ENCODE peak calls at places on chromosomes 5 and 9, in seven cellular contexts. K, U, E, G, M, J and Z are unnamed samples.

GRCh38 chr5:152335461-152335860 is 69.6 kb downstream of the NMUR2 start:
- DNase-seq in E (no peak), J (no peak), U (no peak), M (peak), K (no peak), G (no peak), Z (no peak)

GRCh38 chr5:154213592-154213991 is 23.1 kb downstream of the GALNT10 start:
- DNase-seq in K (no peak), E (no peak), U (no peak), M (no peak), J (no peak), G (no peak), Z (no peak)

GRCh38 chr5:116574682-116575634 is at the start of gene SEMA6A:
- DNase-seq in U (peak), K (peak), M (no peak), J (peak), E (peak), G (peak), Z (peak)

GRCh38 chr5:33890633-33891032 is 1.2 kb downstream of the ADAMTS12 start:
- DNase-seq in U (no peak), M (no peak), G (no peak), K (peak), E (peak), J (no peak), Z (no peak)

GRCh38 chr9:129555512-129556203 is 65.2 kb downstream of the C9orf50 start:
- DNase-seq in K (no peak), U (no peak), E (no peak), G (no peak), M (no peak), J (peak), Z (no peak)

GRCh38 chr5:9283021-9283420 is 262.9 kb downstream of the SEMA5A start:
- DNase-seq in G (no peak), K (no peak), J (no peak), M (no peak), U (no peak), E (peak), Z (no peak)

GRCh38 chr9:118734696-118735095 is 634.5 kb downstream of the BRINP1 start:
- DNase-seq in U (no peak), E (no peak), J (no peak), G (no peak), K (no peak), M (no peak), Z (no peak)

GRCh38 chr5:82396396-82396795 is 118.2 kb upstream of the RPS23 start:
- DNase-seq in M (no peak), U (no peak), K (no peak), G (no peak), E (peak), J (no peak), Z (no peak)

GRCh38 chr9:71675857-71676165 is 92.5 kb downstream of the CEMIP2 start:
- DNase-seq in G (no peak), U (no peak), E (no peak), M (no peak), K (no peak), J (no peak), Z (no peak)

GRCh38 chr5:55096860-55097259 is 5.6 kb upstream of the GZMA start:
- DNase-seq in M (no peak), G (no peak), E (no peak), J (no peak), K (no peak), U (no peak), Z (no peak)

GRCh38 chr5:56415356-56415765 is 182.2 kb upstream of the ANKRD55 start:
- DNase-seq in J (no peak), U (no peak), M (peak), K (peak), G (no peak), E (peak), Z (peak)

GRCh38 chr5:160649304-160649703 is 202.7 kb downstream of the ATP10B start:
- DNase-seq in E (no peak), U (no peak), M (peak), G (no peak), J (no peak), K (peak), Z (no peak)
- TF ChIP-seq CTCF in E (peak), U (no peak), M (peak), G (peak), J (no peak), K (no peak), Z (peak)

GRCh38 chr9:123967323-123967722 is 37.4 kb upstream of the DENND1A start:
- DNase-seq in M (no peak), G (no peak), U (no peak), K (no peak), E (no peak), J (no peak), Z (no peak)
- TF ChIP-seq CTCF in M (no peak), G (no peak), U (no peak), K (no peak), E (no peak), J (no peak), Z (no peak)

DNA sequence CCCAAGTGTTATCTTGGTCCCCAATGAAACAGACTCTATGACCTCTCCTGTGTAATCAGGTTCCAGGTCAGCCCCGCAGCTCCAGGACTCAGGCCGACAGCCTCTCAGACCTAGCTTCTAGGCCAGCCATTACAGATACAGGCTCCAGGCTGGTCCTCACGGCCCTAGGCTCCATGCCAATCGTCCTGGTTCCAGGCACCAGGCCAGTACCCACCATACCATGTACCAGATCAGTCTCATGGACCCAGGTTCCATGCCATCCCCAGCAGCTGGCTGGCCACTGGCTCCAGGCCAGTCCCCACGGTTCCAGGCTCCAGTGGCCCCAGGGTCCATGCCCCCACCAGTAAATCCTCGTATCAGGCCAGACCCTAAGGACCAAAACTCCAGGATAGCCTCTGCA is 1326.6 kb upstream of the C9orf72 start:
- DNase-seq in U (no peak), E (no peak), G (no peak), J (no peak), K (no peak), M (no peak), Z (no peak)
- TF ChIP-seq CTCF in U (no peak), E (no peak), G (no peak), J (no peak), K (no peak), M (no peak), Z (no peak)

GRCh38 chr9:133355881-133356357 is 368 bp downstream of the SURF1 start:
- DNase-seq in U (no peak), G (no peak), E (no peak), J (no peak), M (peak), K (no peak), Z (no peak)
- TF ChIP-seq CTCF in U (no peak), G (no peak), E (no peak), J (no peak), M (peak), K (no peak), Z (peak)

GRCh38 chr5:43236633-43237355 is 44.8 kb downstream of the NIM1K start:
- DNase-seq in E (no peak), G (no peak), M (no peak), J (no peak), K (no peak), U (no peak), Z (no peak)

GRCh38 chr5:43232943-43233833 is 41.2 kb downstream of the NIM1K start:
- DNase-seq in J (no peak), G (no peak), E (no peak), M (no peak), U (no peak), K (no peak), Z (no peak)

GRCh38 chr5:43233946-43234345 is 41.9 kb downstream of the NIM1K start:
- DNase-seq in U (no peak), M (no peak), K (peak), J (no peak), E (no peak), G (no peak), Z (peak)

GRCh38 chr5:43227655-43228054 is 35.6 kb downstream of the NIM1K start:
- DNase-seq in E (peak), M (peak), U (no peak), J (no peak), K (no peak), G (peak), Z (no peak)

GRCh38 chr5:43231977-43232376 is 40.0 kb downstream of the NIM1K start:
- DNase-seq in M (peak), K (no peak), J (no peak), E (peak), U (no peak), G (peak), Z (no peak)
- TF ChIP-seq CTCF in M (peak), K (no peak), J (no peak), E (no peak), U (peak), G (no peak), Z (peak)